ENCODE peak calls at places on chromosomes 13 and 19, in eight cellular contexts. F is gastrocnemius medialis, M is cardiac fibroblast, H is ascending aorta, T is stomach, V is left ventricle myocardium inferior, Q is breast epithelium, O is tibial nerve. B is an unnamed sample.

GRCh38 chr19:40603071-40603718 is 2.0 kb downstream of the LTBP4 start:
- DNase-seq in O (no peak), T (no peak), V (no peak), H (no peak), M (peak; percentile 82), F (no peak), Q (no peak), B (no peak)

GRCh38 chr13:85601526-85601925 is 197.7 kb downstream of the SLITRK6 start:
- DNase-seq in O (no peak), H (no peak), Q (no peak), V (no peak), F (no peak), T (no peak), M (no peak), B (no peak)

GRCh38 chr13:66405908-66406802 is 824.0 kb downstream of the PCDH9 start:
- DNase-seq in M (peak; percentile 73), F (no peak), T (no peak), O (no peak), Q (peak; percentile 50), V (no peak), H (no peak), B (no peak)

GRCh38 chr19:57682226-57682766 is 519 bp downstream of the ZNF551 start:
- DNase-seq in T (no peak), O (no peak), Q (no peak), H (no peak), F (no peak), M (no peak), V (no peak), B (no peak)

GRCh38 chr19:21468791-21469190 is 36.6 kb upstream of the ZNF429 start:
- DNase-seq in H (no peak), F (no peak), O (no peak), T (no peak), V (no peak), M (no peak), Q (no peak), B (no peak)

GRCh38 chr13:113002891-113003290 is 33.9 kb downstream of the MCF2L start:
- DNase-seq in V (no peak), O (no peak), M (no peak), F (no peak), Q (no peak), H (no peak), T (no peak), B (no peak)

GRCh38 chr13:79782541-79783216 is 301.7 kb downstream of the NDFIP2 start:
- DNase-seq in T (peak; percentile 46), Q (peak; percentile 23), O (peak; percentile 23), V (peak; percentile 68), H (no peak), F (no peak), M (peak; percentile 92), B (peak; percentile 74)

GRCh38 chr19:51709575-51709974 is 14.2 kb downstream of the HAS1 start:
- DNase-seq in O (no peak), H (no peak), V (no peak), T (no peak), Q (no peak), F (no peak), M (no peak), B (no peak)

GRCh38 chr13:50587839-50588373 is 255.6 kb downstream of the DLEU7 start:
- DNase-seq in M (no peak), V (no peak), H (no peak), O (no peak), Q (no peak), T (no peak), F (no peak), B (no peak)

GRCh38 chr13:113863511-113864302 is at the start of gene GAS6:
- DNase-seq in Q (peak; percentile 38), F (peak; percentile 62), V (peak; percentile 82), H (no peak), O (no peak), T (peak; percentile 72), M (peak; percentile 35), B (peak; percentile 81)

GRCh38 chr13:45974500-45974899 is 78.0 kb downstream of the ZC3H13 start:
- DNase-seq in O (no peak), F (no peak), T (no peak), M (no peak), Q (no peak), H (no peak), V (no peak), B (no peak)

GRCh38 chr19:30733826-30734550 is 361.8 kb downstream of the ZNF536 start:
- DNase-seq in T (no peak), H (no peak), V (no peak), Q (no peak), M (no peak), O (no peak), F (no peak), B (peak; percentile 14)

GRCh38 chr13:44306401-44307192 is 67.0 kb upstream of the SERP2 start:
- DNase-seq in Q (peak; percentile 66), O (peak; percentile 38), F (no peak), H (peak; percentile 38), V (peak; percentile 43), M (peak; percentile 97), T (peak; percentile 77), B (peak; percentile 18)

GRCh38 chr19:1469936-1470863 is 8.8 kb downstream of the C19orf25 start:
- DNase-seq in F (no peak), H (no peak), O (no peak), M (no peak), T (peak; percentile 57), V (peak; percentile 51), Q (peak; percentile 43), B (peak; percentile 76)

GRCh38 chr19:23882493-23882892 is 32.2 kb upstream of the ZNF726 start:
- DNase-seq in H (no peak), O (no peak), T (peak; percentile 56), Q (no peak), M (no peak), V (no peak), F (no peak), B (no peak)

GRCh38 chr13:112767506-112768471 is 78.0 kb downstream of the ATP11A start:
- DNase-seq in Q (no peak), V (peak; percentile 51), T (no peak), F (no peak), M (no peak), H (no peak), O (no peak), B (no peak)

GRCh38 chr13:97627566-97627965 is 193.6 kb downstream of the RAP2A start:
- DNase-seq in O (no peak), T (no peak), M (peak; percentile 95), F (peak; percentile 78), H (peak; percentile 10), V (peak; percentile 43), Q (no peak), B (peak; percentile 36)

DNA sequence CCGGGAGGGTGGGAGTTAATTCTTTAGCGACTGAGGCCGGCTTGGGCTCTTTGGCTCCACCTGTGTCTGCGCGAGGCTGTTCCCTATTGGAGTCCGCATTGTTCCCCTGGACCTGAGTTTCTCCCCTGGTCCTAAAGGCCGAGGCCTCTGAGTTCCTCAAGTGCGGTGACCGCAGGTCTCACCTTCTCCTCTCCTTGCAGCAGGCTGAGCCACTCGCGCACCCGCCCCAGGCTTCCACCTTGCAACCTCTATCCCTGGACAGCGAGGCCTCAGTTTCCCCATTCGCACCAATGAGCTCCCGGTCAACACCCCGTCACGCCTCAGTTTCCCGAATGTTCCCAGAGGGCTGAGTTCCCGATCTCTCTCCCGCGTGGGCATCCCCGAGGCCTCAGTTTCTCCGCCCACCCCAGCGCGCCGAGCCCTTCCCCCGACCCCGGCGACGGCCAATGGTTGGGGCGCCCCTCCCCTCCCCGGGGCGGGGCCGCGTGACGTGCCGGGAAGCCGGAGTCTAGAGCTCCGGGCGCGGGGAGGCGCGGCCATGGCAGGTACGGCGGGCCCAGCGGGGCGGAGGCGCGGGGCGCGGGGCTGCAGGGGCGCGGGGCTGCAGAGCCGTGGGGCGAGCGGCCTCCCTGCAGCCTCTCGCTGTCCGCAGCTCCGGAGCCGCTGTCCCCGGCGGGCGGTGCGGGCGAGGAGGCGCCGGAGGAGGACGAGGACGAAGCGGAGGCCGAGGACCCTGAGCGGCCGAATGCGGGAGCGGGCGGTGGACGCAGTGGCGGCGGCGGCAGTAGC is at the start of gene MPND:
- DNase-seq in O (peak; percentile 90), H (peak; percentile 66), F (peak; percentile 82), M (peak; percentile 81), V (peak; percentile 96), Q (peak; percentile 87), T (peak; percentile 95), B (peak; percentile 94)
- TF ChIP-seq CTCF in O (no peak), H (peak; percentile 27), F (no peak), M (peak; percentile 45), V (peak; percentile 37), Q (no peak), T (no peak), B (peak; percentile 16)

GRCh38 chr19:42311612-42312160 is 1.4 kb upstream of the TMEM145 start:
- DNase-seq in M (no peak), T (no peak), Q (no peak), H (no peak), F (no peak), O (no peak), V (no peak), B (no peak)
- TF ChIP-seq CTCF in M (peak; percentile 13), T (no peak), Q (no peak), H (no peak), F (no peak), O (no peak), V (no peak), B (no peak)

DNA sequence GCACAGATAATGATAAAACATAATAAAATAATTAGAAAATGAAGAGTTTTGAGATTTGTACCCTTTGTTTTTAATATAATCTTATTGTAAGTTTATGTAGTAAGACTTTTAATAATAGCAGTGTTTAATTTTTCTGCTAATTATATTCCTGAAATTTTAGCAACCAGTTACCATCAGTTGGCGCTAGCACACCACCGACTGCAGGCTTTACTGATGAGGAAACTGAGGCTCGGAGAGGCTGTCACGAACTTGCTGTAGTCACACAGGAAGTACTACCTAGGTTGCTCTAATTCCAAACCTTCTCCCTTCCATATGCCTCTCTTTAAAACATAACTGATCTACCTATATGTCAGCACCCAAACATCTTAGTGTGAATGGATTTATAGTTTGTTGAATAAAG is 1.0 kb upstream of the RFXAP start:
- DNase-seq in F (no peak), V (no peak), T (no peak), M (no peak), Q (no peak), O (no peak), H (no peak), B (no peak)
- TF ChIP-seq CTCF in F (no peak), V (no peak), T (no peak), M (no peak), Q (no peak), O (no peak), H (no peak), B (no peak)

GRCh38 chr19:47794526-47794925 is 9.8 kb downstream of the TPRX1 start:
- DNase-seq in T (no peak), Q (no peak), O (no peak), M (no peak), V (no peak), H (no peak), F (no peak), B (no peak)
- TF ChIP-seq CTCF in T (no peak), Q (no peak), O (no peak), M (no peak), V (no peak), H (no peak), F (no peak), B (no peak)

DNA sequence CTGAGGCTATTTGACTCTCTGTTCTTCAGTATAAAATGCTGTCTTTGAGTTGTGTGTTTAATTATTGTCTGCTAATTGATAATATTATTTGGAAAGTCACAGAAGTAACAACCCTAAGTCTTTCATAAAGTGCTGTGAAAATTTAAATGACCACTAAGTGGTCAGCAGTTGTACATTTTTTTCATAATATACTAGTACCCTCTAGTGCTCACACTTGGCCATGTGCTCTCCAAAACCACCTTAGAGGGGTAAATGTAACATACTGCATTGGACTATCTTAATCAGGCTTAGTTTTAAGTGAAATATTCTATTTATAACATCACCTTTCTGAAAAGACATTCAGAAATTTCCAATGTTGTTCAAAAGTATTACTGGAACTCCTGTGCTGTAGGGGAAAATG is 745.3 kb downstream of the GPC5 start:
- DNase-seq in F (no peak), Q (no peak), T (no peak), V (no peak), H (no peak), M (no peak), O (no peak), B (no peak)
- TF ChIP-seq CTCF in F (no peak), Q (no peak), T (no peak), V (no peak), H (no peak), M (no peak), O (no peak), B (no peak)